ENCODE peak calls at places on chromosomes 4 and X, in six cellular contexts. One of them, this sample, is unnamed.

GRCh38 chr4:139973015-139973414 is 181.0 kb downstream of the MAML3 start:
- DNase-seq in fibroblast of mammary gland: peak; percentile 41
- DNase-seq in heart right ventricle: no peak
- DNase-seq in mesothelial cell of epicardium: no peak
- DNase-seq in tibial artery: no peak
- DNase-seq in AG04450: no peak
- DNase-seq in this sample: no peak

GRCh38 chr4:146033149-146033548 is 94.5 kb upstream of the ZNF827 start:
- DNase-seq in fibroblast of mammary gland: no peak
- DNase-seq in tibial artery: no peak
- DNase-seq in mesothelial cell of epicardium: no peak
- DNase-seq in heart right ventricle: no peak
- DNase-seq in AG04450: no peak
- DNase-seq in this sample: no peak

GRCh38 chr4:2260336-2261109 is 1.4 kb downstream of the MXD4 start:
- DNase-seq in AG04450: no peak
- DNase-seq in heart right ventricle: no peak
- DNase-seq in tibial artery: peak; percentile 68
- DNase-seq in mesothelial cell of epicardium: peak; percentile 17
- DNase-seq in fibroblast of mammary gland: no peak
- DNase-seq in this sample: peak; percentile 17

GRCh38 chr4:1177274-1178141 is 5.1 kb upstream of the SPON2 start:
- DNase-seq in AG04450: no peak
- DNase-seq in fibroblast of mammary gland: peak; percentile 70
- DNase-seq in mesothelial cell of epicardium: no peak
- DNase-seq in tibial artery: peak; percentile 62
- DNase-seq in heart right ventricle: peak; percentile 48
- DNase-seq in this sample: peak; percentile 87

GRCh38 chr4:102566426-102566825 is 65.3 kb downstream of the NFKB1 start:
- DNase-seq in fibroblast of mammary gland: no peak
- DNase-seq in AG04450: no peak
- DNase-seq in mesothelial cell of epicardium: no peak
- DNase-seq in tibial artery: no peak
- DNase-seq in heart right ventricle: no peak
- DNase-seq in this sample: no peak

GRCh38 chrX:37420179-37420578 is 71.0 kb downstream of the PRRG1 start:
- DNase-seq in AG04450: no peak
- DNase-seq in fibroblast of mammary gland: peak; percentile 41
- DNase-seq in mesothelial cell of epicardium: no peak
- DNase-seq in heart right ventricle: no peak
- DNase-seq in tibial artery: no peak
- DNase-seq in this sample: no peak

GRCh38 chr4:125801924-125802323 is 487.2 kb downstream of the FAT4 start:
- DNase-seq in AG04450: no peak
- DNase-seq in mesothelial cell of epicardium: no peak
- DNase-seq in tibial artery: no peak
- DNase-seq in fibroblast of mammary gland: no peak
- DNase-seq in heart right ventricle: no peak
- DNase-seq in this sample: no peak

GRCh38 chr4:185469539-185470154 is 1.9 kb downstream of the CCDC110 start:
- DNase-seq in AG04450: no peak
- DNase-seq in mesothelial cell of epicardium: no peak
- DNase-seq in fibroblast of mammary gland: no peak
- DNase-seq in tibial artery: no peak
- DNase-seq in heart right ventricle: no peak
- DNase-seq in this sample: no peak

GRCh38 chr4:175459571-175459970 is 352.5 kb downstream of the GPM6A start:
- DNase-seq in heart right ventricle: no peak
- DNase-seq in fibroblast of mammary gland: no peak
- DNase-seq in AG04450: no peak
- DNase-seq in tibial artery: no peak
- DNase-seq in mesothelial cell of epicardium: no peak
- DNase-seq in this sample: no peak

GRCh38 chrX:13699183-13699826 is 10.4 kb downstream of the RAB9A start:
- DNase-seq in mesothelial cell of epicardium: no peak
- DNase-seq in tibial artery: no peak
- DNase-seq in AG04450: no peak
- DNase-seq in heart right ventricle: no peak
- DNase-seq in fibroblast of mammary gland: peak; percentile 46
- DNase-seq in this sample: no peak

GRCh38 chrX:12956704-12957541 is 18.0 kb upstream of the TMSB4X start:
- DNase-seq in heart right ventricle: no peak
- DNase-seq in mesothelial cell of epicardium: no peak
- DNase-seq in fibroblast of mammary gland: no peak
- DNase-seq in tibial artery: no peak
- DNase-seq in AG04450: no peak
- DNase-seq in this sample: peak; percentile 33

GRCh38 chr4:117495802-117496201 is 410.4 kb upstream of the TRAM1L1 start:
- DNase-seq in heart right ventricle: no peak
- DNase-seq in tibial artery: no peak
- DNase-seq in fibroblast of mammary gland: no peak
- DNase-seq in mesothelial cell of epicardium: no peak
- DNase-seq in AG04450: no peak
- DNase-seq in this sample: no peak

GRCh38 chrX:1223253-1223621 is 10.8 kb upstream of the CRLF2 start:
- DNase-seq in heart right ventricle: no peak
- DNase-seq in AG04450: no peak
- DNase-seq in tibial artery: no peak
- DNase-seq in mesothelial cell of epicardium: no peak
- DNase-seq in fibroblast of mammary gland: no peak
- DNase-seq in this sample: no peak

GRCh38 chr4:152778656-152779512 is 646 bp downstream of the TIGD4 start:
- DNase-seq in fibroblast of mammary gland: peak; percentile 8
- DNase-seq in mesothelial cell of epicardium: peak; percentile 24
- DNase-seq in tibial artery: no peak
- DNase-seq in AG04450: no peak
- DNase-seq in heart right ventricle: peak; percentile 19
- DNase-seq in this sample: peak; percentile 19

GRCh38 chrX:139739138-139739537 is 31.2 kb upstream of the MCF2 start:
- DNase-seq in mesothelial cell of epicardium: no peak
- DNase-seq in tibial artery: no peak
- DNase-seq in heart right ventricle: no peak
- DNase-seq in fibroblast of mammary gland: peak; percentile 77
- DNase-seq in AG04450: no peak
- DNase-seq in this sample: peak; percentile 26

GRCh38 chr4:1355378-1355777 is 8.4 kb downstream of the UVSSA start:
- DNase-seq in mesothelial cell of epicardium: no peak
- DNase-seq in fibroblast of mammary gland: no peak
- DNase-seq in tibial artery: no peak
- DNase-seq in heart right ventricle: no peak
- DNase-seq in AG04450: no peak
- DNase-seq in this sample: no peak

GRCh38 chr4:97593248-97593647 is 550.0 kb downstream of the STPG2 start:
- DNase-seq in AG04450: no peak
- DNase-seq in heart right ventricle: no peak
- DNase-seq in mesothelial cell of epicardium: no peak
- DNase-seq in tibial artery: peak; percentile 49
- DNase-seq in fibroblast of mammary gland: no peak
- DNase-seq in this sample: no peak

GRCh38 chrX:108701633-108702032 is 34.7 kb downstream of the IRS4 start:
- DNase-seq in heart right ventricle: no peak
- DNase-seq in mesothelial cell of epicardium: no peak
- DNase-seq in fibroblast of mammary gland: no peak
- DNase-seq in tibial artery: no peak
- DNase-seq in AG04450: no peak
- DNase-seq in this sample: no peak

GRCh38 chrX:110420771-110421498 is 62.3 kb downstream of the RTL9 start:
- DNase-seq in heart right ventricle: no peak
- DNase-seq in mesothelial cell of epicardium: no peak
- DNase-seq in AG04450: no peak
- DNase-seq in tibial artery: no peak
- DNase-seq in fibroblast of mammary gland: peak; percentile 31
- DNase-seq in this sample: no peak

GRCh38 chr4:125314676-125315570 is at the start of gene FAT4:
- DNase-seq in heart right ventricle: peak; percentile 96
- DNase-seq in mesothelial cell of epicardium: peak; percentile 85
- DNase-seq in tibial artery: peak; percentile 98
- DNase-seq in fibroblast of mammary gland: peak; percentile 97
- DNase-seq in AG04450: peak; percentile 97
- DNase-seq in this sample: peak; percentile 74

GRCh38 chrX:103849558-103849957 is 17.5 kb upstream of the RAB9B start:
- DNase-seq in heart right ventricle: no peak
- DNase-seq in mesothelial cell of epicardium: no peak
- DNase-seq in fibroblast of mammary gland: no peak
- DNase-seq in tibial artery: no peak
- DNase-seq in AG04450: no peak
- DNase-seq in this sample: no peak

GRCh38 chr4:184114431-184114830 is 103.2 kb downstream of the ENPP6 start:
- DNase-seq in heart right ventricle: no peak
- DNase-seq in tibial artery: no peak
- DNase-seq in mesothelial cell of epicardium: no peak
- DNase-seq in fibroblast of mammary gland: no peak
- DNase-seq in AG04450: no peak
- DNase-seq in this sample: no peak
- TF ChIP-seq CTCF in heart right ventricle: no peak
- TF ChIP-seq CTCF in tibial artery: no peak
- TF ChIP-seq CTCF in mesothelial cell of epicardium: no peak
- TF ChIP-seq CTCF in fibroblast of mammary gland: no peak
- TF ChIP-seq CTCF in AG04450: no peak
- TF ChIP-seq CTCF in this sample: no peak

DNA sequence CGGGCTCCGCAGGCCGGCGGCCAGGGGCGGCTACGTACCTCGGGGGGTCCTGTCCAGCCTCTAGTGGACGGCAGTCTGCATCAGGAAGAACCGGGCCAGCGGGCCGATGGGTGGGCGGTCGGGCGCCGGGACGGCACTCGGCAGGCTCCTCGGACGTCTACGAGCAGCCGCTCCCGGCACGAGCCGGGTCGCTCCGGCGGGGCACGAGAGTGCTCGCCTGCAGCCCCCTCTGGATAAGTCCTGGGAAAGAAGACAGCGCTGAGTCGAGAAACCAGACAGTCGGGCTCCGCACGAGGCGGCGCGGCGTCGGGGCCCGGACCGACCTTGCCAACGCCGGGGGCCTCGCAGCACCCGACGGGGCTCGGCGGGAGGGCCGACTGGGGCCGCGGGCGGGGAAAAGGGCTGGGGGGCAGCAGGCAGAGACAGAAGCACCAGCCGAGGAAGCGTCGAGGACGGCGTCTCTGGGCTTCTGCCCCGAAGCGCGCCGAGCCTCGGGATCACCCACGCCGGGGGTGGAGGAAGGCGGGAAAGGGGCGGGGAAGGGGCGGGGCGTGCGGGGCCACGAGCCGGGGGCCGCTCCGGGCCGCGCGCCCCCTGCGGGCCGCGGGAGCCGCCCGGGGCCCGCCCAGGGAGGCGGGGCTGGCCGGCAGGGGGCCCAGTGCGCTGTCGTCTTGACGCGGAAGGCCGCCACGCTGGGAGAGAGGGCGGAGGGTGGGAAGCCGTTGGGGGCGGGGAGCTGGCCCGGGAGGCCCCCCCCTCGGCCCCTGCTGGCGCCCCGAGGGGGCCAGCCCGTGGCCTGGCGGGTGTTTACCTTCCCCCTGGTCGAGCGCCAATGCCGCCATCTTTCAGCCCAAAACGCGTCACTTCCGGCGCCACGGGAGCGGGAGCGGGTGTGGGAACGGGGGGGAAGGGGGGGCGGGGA is 1.9 kb downstream of the KLHL15 start:
- DNase-seq in AG04450: peak; percentile 84
- DNase-seq in fibroblast of mammary gland: peak; percentile 87
- DNase-seq in heart right ventricle: peak; percentile 88
- DNase-seq in mesothelial cell of epicardium: peak; percentile 89
- DNase-seq in tibial artery: peak; percentile 92
- DNase-seq in this sample: peak; percentile 76
- TF ChIP-seq CTCF in AG04450: no peak
- TF ChIP-seq CTCF in fibroblast of mammary gland: no peak
- TF ChIP-seq CTCF in heart right ventricle: no peak
- TF ChIP-seq CTCF in mesothelial cell of epicardium: peak; percentile 38
- TF ChIP-seq CTCF in tibial artery: no peak
- TF ChIP-seq CTCF in this sample: no peak

GRCh38 chrX:68238568-68238967 is 194.7 kb downstream of the OPHN1 start:
- DNase-seq in heart right ventricle: no peak
- DNase-seq in mesothelial cell of epicardium: no peak
- DNase-seq in fibroblast of mammary gland: no peak
- DNase-seq in tibial artery: no peak
- DNase-seq in AG04450: no peak
- DNase-seq in this sample: peak; percentile 14
- TF ChIP-seq CTCF in heart right ventricle: no peak
- TF ChIP-seq CTCF in mesothelial cell of epicardium: peak; percentile 24
- TF ChIP-seq CTCF in fibroblast of mammary gland: peak; percentile 46
- TF ChIP-seq CTCF in tibial artery: no peak
- TF ChIP-seq CTCF in AG04450: peak; percentile 43
- TF ChIP-seq CTCF in this sample: peak; percentile 29

GRCh38 chr4:26860922-26861433 is 337 bp downstream of the STIM2 start:
- DNase-seq in mesothelial cell of epicardium: peak; percentile 56
- DNase-seq in AG04450: no peak
- DNase-seq in tibial artery: peak; percentile 75
- DNase-seq in heart right ventricle: peak; percentile 66
- DNase-seq in fibroblast of mammary gland: peak; percentile 33
- DNase-seq in this sample: peak; percentile 60

GRCh38 chr4:26858947-26859401 is 1.7 kb upstream of the STIM2 start:
- DNase-seq in heart right ventricle: no peak
- DNase-seq in AG04450: no peak
- DNase-seq in mesothelial cell of epicardium: no peak
- DNase-seq in tibial artery: no peak
- DNase-seq in fibroblast of mammary gland: peak; percentile 28
- DNase-seq in this sample: no peak

GRCh38 chr4:26859762-26860156 is 882 bp upstream of the STIM2 start:
- DNase-seq in AG04450: no peak
- DNase-seq in heart right ventricle: no peak
- DNase-seq in mesothelial cell of epicardium: no peak
- DNase-seq in fibroblast of mammary gland: no peak
- DNase-seq in tibial artery: no peak
- DNase-seq in this sample: no peak

GRCh38 chr4:26861434-26862186 is 969 bp downstream of the STIM2 start:
- DNase-seq in tibial artery: peak; percentile 81
- DNase-seq in heart right ventricle: peak; percentile 73
- DNase-seq in AG04450: no peak
- DNase-seq in fibroblast of mammary gland: peak; percentile 59
- DNase-seq in mesothelial cell of epicardium: no peak
- DNase-seq in this sample: peak; percentile 67

DNA sequence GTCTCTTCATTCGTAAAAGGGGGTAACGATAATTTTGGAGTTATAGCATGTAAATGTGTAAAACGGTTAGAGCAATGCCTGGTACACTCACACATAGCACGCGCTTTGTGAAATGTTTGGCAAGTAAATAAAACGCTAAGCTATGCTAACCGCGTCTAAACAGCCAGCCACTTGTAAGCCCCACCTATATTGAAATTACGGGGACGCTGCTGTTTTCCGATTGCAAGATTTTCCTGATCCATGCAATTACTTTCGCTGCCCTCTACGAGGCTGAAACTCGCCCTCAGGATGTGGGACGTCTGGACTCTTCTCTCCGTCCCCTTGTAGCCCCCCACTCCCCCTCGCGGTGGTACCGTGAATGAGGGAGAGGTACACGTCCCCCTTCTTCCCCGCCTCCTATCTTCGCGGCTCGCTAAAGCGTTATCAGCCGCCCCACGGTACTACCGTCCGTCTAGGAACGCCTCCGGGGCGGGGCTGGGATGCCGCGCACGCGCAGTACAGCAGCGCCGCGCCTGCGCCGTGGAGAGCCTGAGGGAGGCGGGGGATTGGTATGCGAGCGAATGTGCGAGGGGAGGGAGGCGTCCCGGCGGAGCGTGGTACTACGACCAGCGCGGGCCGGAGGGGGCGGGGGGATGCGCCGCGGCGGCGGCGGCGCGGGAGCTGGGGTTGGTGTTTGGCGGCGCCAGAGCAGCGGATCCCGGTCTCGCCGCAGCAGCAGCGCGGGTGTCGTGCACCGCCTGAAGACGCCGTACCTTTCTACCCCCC is at the start of gene STIM2:
- DNase-seq in AG04450: peak; percentile 93
- DNase-seq in mesothelial cell of epicardium: peak; percentile 97
- DNase-seq in heart right ventricle: peak; percentile 98
- DNase-seq in fibroblast of mammary gland: peak; percentile 94
- DNase-seq in tibial artery: peak; percentile 98
- DNase-seq in this sample: peak; percentile 99
- TF ChIP-seq CTCF in AG04450: peak; percentile 54
- TF ChIP-seq CTCF in mesothelial cell of epicardium: peak; percentile 48
- TF ChIP-seq CTCF in heart right ventricle: no peak
- TF ChIP-seq CTCF in fibroblast of mammary gland: peak; percentile 26
- TF ChIP-seq CTCF in tibial artery: peak; percentile 44
- TF ChIP-seq CTCF in this sample: peak; percentile 10

This sample was measured in natural killer cell.